ENCODE peak calls at places on chromosomes 11 and 22, in eight cellular contexts. R, U, F, Q, S, B, X and W are unnamed samples.

GRCh38 chr22:25759825-25760231 is 17.8 kb downstream of the MYO18B start:
- DNase-seq in R (peak), U (no peak), F (peak), Q (no peak), S (peak), B (peak), X (no peak), W (no peak)

GRCh38 chr11:58592760-58593472 is 14.1 kb downstream of the ZFP91 start:
- DNase-seq in R (no peak), U (peak), F (no peak), Q (no peak), S (peak), B (no peak), X (no peak), W (no peak)

GRCh38 chr11:287821-288327 is 1.1 kb upstream of the PGGHG start:
- DNase-seq in R (no peak), U (no peak), F (no peak), Q (no peak), S (no peak), B (no peak), X (no peak), W (no peak)

GRCh38 chr11:13110929-13111812 is 102.1 kb downstream of the RASSF10 start:
- DNase-seq in R (peak), U (no peak), F (peak), Q (no peak), S (no peak), B (peak), X (no peak), W (peak)

GRCh38 chr11:108135845-108136599 is 14.7 kb downstream of the ACAT1 start:
- DNase-seq in R (peak), U (no peak), F (no peak), Q (no peak), S (no peak), B (peak), X (no peak), W (peak)

GRCh38 chr11:45921561-45922424 is 663 bp upstream of the LARGE2 start:
- DNase-seq in R (no peak), U (no peak), F (no peak), Q (no peak), S (peak), B (no peak), X (no peak), W (peak)

GRCh38 chr11:18408558-18409242 is 3.4 kb upstream of the LDHC start:
- DNase-seq in R (peak), U (no peak), F (no peak), Q (no peak), S (no peak), B (peak), X (no peak), W (no peak)

GRCh38 chr22:50537765-50538164 is 7.9 kb upstream of the KLHDC7B start:
- DNase-seq in R (no peak), U (no peak), F (no peak), Q (no peak), S (no peak), B (no peak), X (no peak), W (no peak)

GRCh38 chr22:43796567-43796966 is 15.5 kb downstream of the EFCAB6 start:
- DNase-seq in R (peak), U (no peak), F (peak), Q (no peak), S (no peak), B (peak), X (no peak), W (peak)

GRCh38 chr11:29343465-29344333 is 673.1 kb downstream of the KCNA4 start:
- DNase-seq in R (peak), U (no peak), F (peak), Q (peak), S (peak), B (peak), X (no peak), W (peak)

GRCh38 chr11:9203715-9204311 is 61.3 kb downstream of the DENND5A start:
- DNase-seq in R (no peak), U (no peak), F (no peak), Q (no peak), S (no peak), B (no peak), X (no peak), W (no peak)

GRCh38 chr22:21963286-21963685 is 10.6 kb upstream of the PPM1F start:
- DNase-seq in R (no peak), U (no peak), F (no peak), Q (no peak), S (no peak), B (no peak), X (no peak), W (no peak)

GRCh38 chr22:46287873-46288751 is 8.6 kb upstream of the GTSE1 start:
- DNase-seq in R (no peak), U (no peak), F (no peak), Q (no peak), S (no peak), B (no peak), X (no peak), W (no peak)

GRCh38 chr11:64058494-64058893 is 22.8 kb downstream of the FLRT1 start:
- DNase-seq in R (no peak), U (no peak), F (no peak), Q (no peak), S (no peak), B (no peak), X (no peak), W (no peak)

GRCh38 chr22:22702159-22702873 is 57.9 kb downstream of the GGTLC2 start:
- DNase-seq in R (no peak), U (no peak), F (peak), Q (no peak), S (no peak), B (no peak), X (no peak), W (no peak)

GRCh38 chr11:118789501-118790356 is 1.2 kb downstream of the DDX6 start:
- DNase-seq in R (peak), U (no peak), F (peak), Q (no peak), S (peak), B (peak), X (peak), W (peak)

GRCh38 chr11:63574856-63575602 is 11.8 kb upstream of the PLAAT2 start:
- DNase-seq in R (no peak), U (no peak), F (peak), Q (no peak), S (no peak), B (no peak), X (no peak), W (no peak)